ENCODE peak calls at places on chromosomes 13 and 19, in seven cellular contexts. H is endothelial cell of umbilical vein, O is GM23338, C is transverse colon, B is stomach, F is sigmoid colon, E is HL-60. R is an unnamed sample.

GRCh38 chr19:49224856-49225255 is 67.3 kb downstream of the TRPM4 start:
- DNase-seq in H (peak), O (peak), C (peak), B (peak), F (no peak), E (peak), R (no peak)

GRCh38 chr19:52398091-52398461 is 427 bp downstream of the ZNF528 start:
- DNase-seq in H (no peak), O (peak), C (peak), B (no peak), F (no peak), E (peak), R (no peak)

GRCh38 chr13:33784738-33785137 is 33.2 kb upstream of the RFC3 start:
- DNase-seq in H (no peak), O (no peak), C (no peak), B (no peak), F (no peak), E (no peak), R (no peak)

GRCh38 chr13:60148918-60149317 is 14.8 kb downstream of the DIAPH3 start:
- DNase-seq in H (peak), O (no peak), C (no peak), B (no peak), F (no peak), E (no peak), R (no peak)

GRCh38 chr13:114018461-114019055 is 44.7 kb upstream of the C13orf46 start:
- DNase-seq in H (no peak), O (no peak), C (no peak), B (no peak), F (no peak), E (no peak), R (no peak)

GRCh38 chr19:54148158-54148557 is 10.6 kb downstream of the CNOT3 start:
- DNase-seq in H (no peak), O (no peak), C (no peak), B (no peak), F (no peak), E (no peak), R (no peak)

GRCh38 chr19:15869109-15869555 is 28.7 kb downstream of the CYP4F2 start:
- DNase-seq in H (peak), O (peak), C (peak), B (peak), F (no peak), E (peak), R (peak)

GRCh38 chr13:24613128-24613527 is 67.1 kb upstream of the ATP12A start:
- DNase-seq in H (no peak), O (no peak), C (no peak), B (no peak), F (no peak), E (no peak), R (no peak)

GRCh38 chr13:75685239-75685697 is 49.1 kb downstream of the LMO7 start:
- DNase-seq in H (peak), O (peak), C (no peak), B (no peak), F (no peak), E (no peak), R (peak)

GRCh38 chr13:21683034-21683733 is 12.3 kb downstream of the FGF9 start:
- DNase-seq in H (no peak), O (no peak), C (no peak), B (no peak), F (no peak), E (no peak), R (no peak)

GRCh38 chr13:43232866-43233265 is 209.5 kb downstream of the DNAJC15 start:
- DNase-seq in H (peak), O (no peak), C (no peak), B (no peak), F (no peak), E (no peak), R (no peak)

GRCh38 chr13:110309159-110309476 is 2.0 kb downstream of the COL4A2 start:
- DNase-seq in H (no peak), O (no peak), C (no peak), B (no peak), F (peak), E (no peak), R (no peak)

GRCh38 chr19:30464162-30464561 is 92.0 kb downstream of the ZNF536 start:
- DNase-seq in H (no peak), O (no peak), C (no peak), B (no peak), F (no peak), E (no peak), R (no peak)

GRCh38 chr13:71760226-71760591 is 106.8 kb downstream of the DACH1 start:
- DNase-seq in H (no peak), O (no peak), C (no peak), B (no peak), F (no peak), E (no peak), R (no peak)

GRCh38 chr13:86569974-86570373 is 770.8 kb upstream of the SLITRK6 start:
- DNase-seq in H (no peak), O (no peak), C (no peak), B (no peak), F (no peak), E (no peak), R (no peak)

GRCh38 chr13:62997696-62998095 is 1582.0 kb upstream of the PCDH20 start:
- DNase-seq in H (no peak), O (no peak), C (no peak), B (no peak), F (no peak), E (no peak), R (no peak)

GRCh38 chr19:16559896-16560295 is 12.3 kb downstream of the SLC35E1 start:
- DNase-seq in H (peak), O (no peak), C (no peak), B (no peak), F (no peak), E (no peak), R (no peak)

GRCh38 chr13:46166947-46167610 is 14.9 kb downstream of the LCP1 start:
- DNase-seq in H (no peak), O (peak), C (no peak), B (no peak), F (no peak), E (no peak), R (no peak)

GRCh38 chr19:14118165-14119051 is 846 bp upstream of the PRKACA start:
- DNase-seq in H (peak), O (peak), C (peak), B (peak), F (peak), E (peak), R (peak)

GRCh38 chr19:42121666-42122069 is 10.6 kb downstream of the POU2F2 start:
- DNase-seq in H (peak), O (peak), C (peak), B (no peak), F (no peak), E (peak), R (no peak)

GRCh38 chr13:91153372-91153771 is 194.1 kb upstream of the MIR17HG start:
- DNase-seq in H (no peak), O (no peak), C (no peak), B (no peak), F (no peak), E (no peak), R (no peak)

GRCh38 chr19:5137571-5138124 is 168.7 kb downstream of the KDM4B start:
- DNase-seq in H (no peak), O (peak), C (no peak), B (no peak), F (no peak), E (no peak), R (no peak)

GRCh38 chr19:15584541-15585115 is 30.4 kb upstream of the CYP4F8 start:
- DNase-seq in H (peak), O (peak), C (peak), B (peak), F (peak), E (peak), R (peak)

GRCh38 chr19:13083627-13084026 is 19.0 kb downstream of the LYL1 start:
- DNase-seq in H (no peak), O (no peak), C (no peak), B (no peak), F (no peak), E (no peak), R (no peak)

GRCh38 chr13:40169476-40169875 is 497.0 kb downstream of the FOXO1 start:
- DNase-seq in H (no peak), O (no peak), C (no peak), B (no peak), F (no peak), E (no peak), R (no peak)

GRCh38 chr19:5058456-5059190 is 89.7 kb downstream of the KDM4B start:
- DNase-seq in H (no peak), O (no peak), C (no peak), B (no peak), F (no peak), E (no peak), R (no peak)

GRCh38 chr19:50414850-50415660 is 3.7 kb upstream of the SPIB start:
- DNase-seq in H (peak), O (peak), C (peak), B (peak), F (peak), E (peak), R (no peak)

GRCh38 chr13:37207646-37208045 is 102.2 kb upstream of the CSNK1A1L start:
- DNase-seq in H (no peak), O (no peak), C (no peak), B (no peak), F (no peak), E (no peak), R (no peak)

GRCh38 chr13:27794075-27794691 is 1.9 kb downstream of the GSX1 start:
- DNase-seq in H (no peak), O (peak), C (no peak), B (no peak), F (no peak), E (no peak), R (no peak)

GRCh38 chr13:49995535-49996165 is 1.2 kb upstream of the TRIM13 start:
- DNase-seq in H (peak), O (peak), C (no peak), B (no peak), F (no peak), E (peak), R (no peak)

GRCh38 chr19:30334841-30335240 is 37.3 kb upstream of the ZNF536 start:
- DNase-seq in H (no peak), O (no peak), C (no peak), B (peak), F (no peak), E (no peak), R (no peak)

GRCh38 chr19:29687897-29688728 is 22.9 kb downstream of the PLEKHF1 start:
- DNase-seq in H (peak), O (no peak), C (no peak), B (no peak), F (no peak), E (no peak), R (no peak)

GRCh38 chr13:91767681-91768080 is 369.3 kb downstream of the GPC5 start:
- DNase-seq in H (no peak), O (no peak), C (no peak), B (no peak), F (no peak), E (no peak), R (no peak)

GRCh38 chr13:109700176-109700575 is 86.2 kb downstream of the IRS2 start:
- DNase-seq in H (peak), O (no peak), C (peak), B (peak), F (peak), E (peak), R (peak)

GRCh38 chr13:28743499-28744083 is 24.8 kb upstream of the SLC46A3 start:
- DNase-seq in H (no peak), O (no peak), C (no peak), B (no peak), F (no peak), E (no peak), R (no peak)

GRCh38 chr13:28347456-28348371 is 147.2 kb downstream of the FLT1 start:
- DNase-seq in H (no peak), O (no peak), C (no peak), B (no peak), F (no peak), E (peak), R (no peak)

GRCh38 chr19:16041571-16042386 is 34.5 kb upstream of the TPM4 start:
- DNase-seq in H (peak), O (peak), C (peak), B (peak), F (peak), E (peak), R (peak)

GRCh38 chr19:7618366-7618765 is 11.0 kb downstream of the XAB2 start:
- DNase-seq in H (no peak), O (no peak), C (no peak), B (peak), F (no peak), E (no peak), R (peak)
- TF ChIP-seq POLR2AphosphoS5 in H (no peak), O (no peak), C (no peak), B (no peak), F (no peak), E (no peak), R (no peak)

GRCh38 chr19:38890686-38891085 is 8.7 kb downstream of the SIRT2 start:
- DNase-seq in H (no peak), O (no peak), C (no peak), B (no peak), F (no peak), E (no peak), R (no peak)
- H3K27ac ChIP-seq in H (no peak), O (no peak), C (no peak), B (no peak), F (no peak), E (no peak), R (no peak)

DNA sequence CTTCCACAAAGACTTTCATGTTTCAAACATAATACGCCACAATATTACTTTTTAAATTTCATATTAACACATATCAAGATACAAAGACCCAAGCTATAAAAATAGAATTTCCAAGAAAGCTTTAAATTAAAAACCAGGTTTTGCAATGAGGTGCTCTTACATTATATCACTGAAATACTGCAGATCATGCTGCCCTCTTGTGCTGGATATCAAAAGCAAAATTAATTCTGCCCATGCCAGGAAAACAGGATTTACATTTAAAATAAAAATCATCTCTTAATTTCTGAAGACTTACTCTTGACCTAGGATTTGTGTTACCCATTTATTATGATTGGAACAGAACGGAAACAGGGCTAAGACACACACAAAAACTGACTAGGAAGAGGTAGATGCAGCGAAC is 145.0 kb downstream of the ABCC4 start:
- DNase-seq in H (peak), O (no peak), C (no peak), B (no peak), F (no peak), E (no peak), R (no peak)
- TF ChIP-seq CTCF in H (peak), O (peak), C (no peak), B (no peak), F (no peak), E (no peak), R (no peak)

DNA sequence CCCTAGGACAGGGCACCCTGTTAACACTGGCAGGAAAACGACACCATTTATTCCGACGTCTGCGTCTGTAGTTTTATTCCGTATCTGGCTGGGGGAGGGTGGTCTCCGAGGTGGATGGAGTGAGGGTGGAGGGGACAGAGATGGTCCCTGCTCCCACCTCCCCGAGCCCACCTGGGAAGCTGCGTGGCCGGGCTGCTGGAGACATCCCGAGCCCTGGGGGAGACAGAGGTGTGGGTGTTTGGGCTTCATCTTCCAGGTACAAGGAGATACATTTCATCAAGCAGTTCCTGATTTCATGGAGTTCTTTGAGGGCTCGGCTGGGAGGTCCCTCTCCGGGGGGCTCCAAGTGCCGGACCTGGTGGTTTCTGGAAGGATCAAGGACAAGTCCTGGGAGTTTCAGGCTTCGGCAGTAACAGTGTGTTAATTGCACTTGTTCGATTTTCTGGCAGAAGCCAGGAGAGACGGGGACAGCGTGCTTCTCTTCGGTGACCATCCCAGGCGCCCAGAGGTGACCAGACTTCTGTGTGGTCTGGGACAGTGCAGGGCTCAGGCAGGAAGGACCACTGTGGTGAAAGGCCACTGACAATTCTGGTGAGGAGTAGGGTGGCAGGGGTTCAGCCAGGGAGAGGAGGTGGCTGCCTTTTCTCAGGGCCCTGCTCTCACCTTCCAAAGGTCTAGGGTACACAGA is 20.1 kb upstream of the MKNK2 start:
- DNase-seq in H (no peak), O (no peak), C (no peak), B (no peak), F (no peak), E (no peak), R (no peak)
- TF ChIP-seq POLR2AphosphoS5 in H (no peak), O (no peak), C (no peak), B (no peak), F (no peak), E (no peak), R (no peak)

GRCh38 chr19:1146858-1147780 is 26.9 kb downstream of the SBNO2 start:
- DNase-seq in H (no peak), O (no peak), C (no peak), B (no peak), F (no peak), E (no peak), R (no peak)

GRCh38 chr19:1146418-1146711 is 27.7 kb downstream of the SBNO2 start:
- DNase-seq in H (no peak), O (no peak), C (no peak), B (no peak), F (no peak), E (no peak), R (no peak)

GRCh38 chr19:1145635-1146417 is 28.2 kb downstream of the SBNO2 start:
- DNase-seq in H (no peak), O (no peak), C (no peak), B (no peak), F (no peak), E (no peak), R (no peak)

GRCh38 chr19:1143828-1144399 is 30.2 kb downstream of the SBNO2 start:
- DNase-seq in H (no peak), O (no peak), C (no peak), B (no peak), F (no peak), E (no peak), R (no peak)

GRCh38 chr19:1144741-1145140 is 29.3 kb downstream of the SBNO2 start:
- DNase-seq in H (no peak), O (no peak), C (no peak), B (no peak), F (no peak), E (no peak), R (no peak)
- H3K27ac ChIP-seq in H (no peak), O (no peak), C (no peak), B (no peak), F (no peak), E (no peak), R (no peak)

GRCh38 chr19:10332965-10333757 is at the start of gene RAVER1:
- DNase-seq in H (peak), O (peak), C (peak), B (peak), F (peak), E (peak), R (peak)
- TF ChIP-seq CTCF in H (no peak), O (no peak), C (no peak), B (no peak), F (no peak), E (no peak), R (peak)